ENCODE peak calls at places on chromosomes 7 and 10, in four cellular contexts. One of them, this sample, is unnamed.
A peak's percentile ranks its signal among the peaks of the same experiment; 100 is the strongest.

GRCh38 chr10:73653701-73654100 is 2.1 kb downstream of the SYNPO2L start:
- DNase-seq in kidney tubule cell: peak; percentile 26
- DNase-seq in small intestine: no peak
- DNase-seq in activated T-cell treated with anti-CD3 and anti-CD28 coated beads, Interleukin-2, amount 50 U/mL, for 1 hour: no peak
- DNase-seq in this sample: no peak

GRCh38 chr7:102471791-102472125 is 7.0 kb downstream of the POLR2J start:
- DNase-seq in kidney tubule cell: no peak
- DNase-seq in activated T-cell treated with anti-CD3 and anti-CD28 coated beads, Interleukin-2, amount 50 U/mL, for 1 hour: no peak
- DNase-seq in small intestine: no peak
- DNase-seq in this sample: no peak

GRCh38 chr10:45378866-45379265 is 4.8 kb downstream of the ALOX5 start:
- DNase-seq in kidney tubule cell: no peak
- DNase-seq in activated T-cell treated with anti-CD3 and anti-CD28 coated beads, Interleukin-2, amount 50 U/mL, for 1 hour: no peak
- DNase-seq in small intestine: no peak
- DNase-seq in this sample: no peak

GRCh38 chr10:101828734-101829551 is 10.7 kb upstream of the OGA start:
- DNase-seq in activated T-cell treated with anti-CD3 and anti-CD28 coated beads, Interleukin-2, amount 50 U/mL, for 1 hour: no peak
- DNase-seq in small intestine: no peak
- DNase-seq in kidney tubule cell: no peak
- DNase-seq in this sample: no peak

GRCh38 chr7:146096994-146097393 is 19.6 kb upstream of the CNTNAP2 start:
- DNase-seq in kidney tubule cell: no peak
- DNase-seq in small intestine: no peak
- DNase-seq in activated T-cell treated with anti-CD3 and anti-CD28 coated beads, Interleukin-2, amount 50 U/mL, for 1 hour: no peak
- DNase-seq in this sample: peak; percentile 66

GRCh38 chr10:75469018-75469616 is 37.7 kb downstream of the LRMDA start:
- DNase-seq in activated T-cell treated with anti-CD3 and anti-CD28 coated beads, Interleukin-2, amount 50 U/mL, for 1 hour: no peak
- DNase-seq in kidney tubule cell: peak; percentile 79
- DNase-seq in small intestine: no peak
- DNase-seq in this sample: no peak

GRCh38 chr7:69772699-69773436 is 174.6 kb downstream of the AUTS2 start:
- DNase-seq in kidney tubule cell: no peak
- DNase-seq in activated T-cell treated with anti-CD3 and anti-CD28 coated beads, Interleukin-2, amount 50 U/mL, for 1 hour: no peak
- DNase-seq in small intestine: no peak
- DNase-seq in this sample: no peak

GRCh38 chr7:46449743-46450142 is 528.7 kb upstream of the IGFBP3 start:
- DNase-seq in activated T-cell treated with anti-CD3 and anti-CD28 coated beads, Interleukin-2, amount 50 U/mL, for 1 hour: no peak
- DNase-seq in small intestine: no peak
- DNase-seq in kidney tubule cell: no peak
- DNase-seq in this sample: no peak